ENCODE peak calls at places on chromosomes 1 and 21, in four cellular contexts. W, X, I and O are unnamed samples.

GRCh38 chr1:63651110-63651776 is 58.0 kb downstream of the PGM1 start:
- DNase-seq in W (no peak), X (no peak), I (no peak), O (no peak)

GRCh38 chr1:43986712-43987111 is 4.7 kb upstream of the CCDC24 start:
- DNase-seq in W (no peak), X (no peak), I (no peak), O (no peak)

GRCh38 chr21:28018741-28019669 is 973.7 kb downstream of the LTN1 start:
- DNase-seq in W (no peak), X (peak; percentile 70), I (peak; percentile 17), O (peak; percentile 7)

GRCh38 chr1:53465023-53465957 is 6.1 kb downstream of the DMRTB1 start:
- DNase-seq in W (no peak), X (no peak), I (no peak), O (no peak)

GRCh38 chr1:159851386-159851785 is 11.1 kb downstream of the VSIG8 start:
- DNase-seq in W (no peak), X (peak; percentile 67), I (no peak), O (no peak)

GRCh38 chr1:53956308-53957168 is 10.4 kb downstream of the LRRC42 start:
- DNase-seq in W (no peak), X (no peak), I (no peak), O (peak; percentile 30)

GRCh38 chr1:11649237-11649623 is 5.0 kb downstream of the FBXO2 start:
- DNase-seq in W (no peak), X (no peak), I (no peak), O (no peak)

GRCh38 chr1:41811051-41811795 is 107.5 kb downstream of the HIVEP3 start:
- DNase-seq in W (no peak), X (peak; percentile 90), I (no peak), O (no peak)

GRCh38 chr1:155167166-155168104 is 5.7 kb downstream of the KRTCAP2 start:
- DNase-seq in W (peak; percentile 89), X (peak; percentile 96), I (peak; percentile 90), O (peak; percentile 94)

GRCh38 chr1:62391369-62391971 is 45.4 kb upstream of the USP1 start:
- DNase-seq in W (peak; percentile 26), X (peak; percentile 86), I (no peak), O (peak; percentile 43)

GRCh38 chr1:73106931-73107330 is 824.6 kb upstream of the NEGR1 start:
- DNase-seq in W (no peak), X (no peak), I (no peak), O (no peak)

GRCh38 chr1:155177192-155177917 is 3.7 kb downstream of the TRIM46 start:
- DNase-seq in W (no peak), X (peak; percentile 39), I (no peak), O (peak; percentile 5)

GRCh38 chr1:186915555-186915954 is 86.8 kb downstream of the PLA2G4A start:
- DNase-seq in W (no peak), X (no peak), I (no peak), O (no peak)

GRCh38 chr21:38300180-38300579 is 43.4 kb downstream of the KCNJ15 start:
- DNase-seq in W (no peak), X (no peak), I (no peak), O (no peak)

GRCh38 chr1:215007880-215008279 is 74.7 kb upstream of the KCNK2 start:
- DNase-seq in W (no peak), X (no peak), I (no peak), O (no peak)

GRCh38 chr1:31412732-31413404 is at the start of gene SERINC2:
- DNase-seq in W (no peak), X (no peak), I (no peak), O (no peak)

GRCh38 chr1:67431156-67431765 is 1.1 kb upstream of the SERBP1 start:
- DNase-seq in W (no peak), X (peak; percentile 56), I (no peak), O (no peak)

GRCh38 chr1:41514381-41514780 is 29.9 kb upstream of the EDN2 start:
- DNase-seq in W (no peak), X (no peak), I (no peak), O (no peak)

GRCh38 chr1:21508580-21509350 is 458 bp upstream of the ALPL start:
- DNase-seq in W (no peak), X (peak; percentile 89), I (peak; percentile 77), O (peak; percentile 71)

GRCh38 chr1:4599951-4600481 is 54.4 kb upstream of the AJAP1 start:
- DNase-seq in W (no peak), X (no peak), I (no peak), O (no peak)

GRCh38 chr21:18782721-18783120 is 379.1 kb upstream of the TMPRSS15 start:
- DNase-seq in W (no peak), X (no peak), I (no peak), O (no peak)

GRCh38 chr1:175742790-175743459 is 470 bp downstream of the TNR start:
- DNase-seq in W (no peak), X (peak; percentile 53), I (no peak), O (peak; percentile 23)

GRCh38 chr21:34690041-34690792 is 21.4 kb downstream of the CLIC6 start:
- DNase-seq in W (peak; percentile 66), X (no peak), I (no peak), O (no peak)

GRCh38 chr1:182113879-182114626 is 52.5 kb upstream of the ZNF648 start:
- DNase-seq in W (no peak), X (no peak), I (no peak), O (no peak)

GRCh38 chr1:225253784-225254183 is 174.1 kb downstream of the LBR start:
- DNase-seq in W (no peak), X (no peak), I (no peak), O (no peak)

DNA sequence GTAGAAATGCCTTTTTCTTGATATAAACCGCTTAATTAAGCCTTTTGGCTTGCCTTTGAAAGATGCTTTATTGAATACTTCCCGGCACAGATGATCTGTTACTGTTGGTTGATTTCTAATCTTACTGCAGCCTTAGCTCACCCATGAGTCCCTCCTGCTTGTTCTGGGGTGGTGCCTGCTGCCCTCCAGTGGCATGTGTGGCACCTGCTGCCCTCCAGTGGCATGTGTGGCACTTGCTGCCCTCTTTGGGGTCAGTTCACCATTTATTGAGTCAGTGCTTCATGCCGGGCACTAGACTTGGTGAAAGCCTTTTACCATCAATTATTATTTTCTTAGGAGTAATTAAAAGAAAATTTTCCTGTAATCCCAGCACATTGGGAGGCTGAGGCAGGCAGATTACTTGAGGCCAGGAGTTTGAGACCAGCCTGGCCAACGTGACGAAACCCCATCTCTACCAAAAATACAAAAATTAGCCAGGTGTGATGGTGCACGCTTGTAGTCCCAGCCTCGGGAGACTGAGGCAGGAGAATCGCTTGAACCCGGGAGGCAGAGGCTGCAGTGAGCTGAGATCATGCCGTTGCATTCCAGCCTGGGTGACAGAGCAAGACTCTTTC is 54.3 kb downstream of the ADARB1 start:
- DNase-seq in W (peak; percentile 53), X (peak; percentile 86), I (peak; percentile 75), O (no peak)
- H3K4me1 ChIP-seq in W (peaks cover 15% of the 10 kb centered on the region), X (no peaks in the 10 kb centered on the region), I (peaks cover 51% of the 10 kb centered on the region), O (no peaks in the 10 kb centered on the region)

GRCh38 chr1:114258074-114258473 is 104.4 kb upstream of the SYT6 start:
- DNase-seq in W (no peak), X (no peak), I (no peak), O (no peak)
- H3K27me3 ChIP-seq in W (peaks cover 26% of the 10 kb centered on the region), X (no peaks in the 10 kb centered on the region), I (no peaks in the 10 kb centered on the region), O (no peaks in the 10 kb centered on the region)

GRCh38 chr1:201710632-201711031 is 118.3 kb upstream of the IPO9 start:
- DNase-seq in W (no peak), X (no peak), I (no peak), O (no peak)
- H3K4me1 ChIP-seq in W (peaks cover 39% of the 10 kb centered on the region), X (peaks cover 4% of the 10 kb centered on the region), I (peaks cover 65% of the 10 kb centered on the region), O (peaks cover 4% of the 10 kb centered on the region)

GRCh38 chr21:42781981-42782722 is 97.2 kb downstream of the WDR4 start:
- DNase-seq in W (no peak), X (no peak), I (no peak), O (no peak)
- H3K27me3 ChIP-seq in W (peaks cover 5% of the 10 kb centered on the region), X (no peaks in the 10 kb centered on the region), I (no peaks in the 10 kb centered on the region), O (peaks cover 6% of the 10 kb centered on the region)

DNA sequence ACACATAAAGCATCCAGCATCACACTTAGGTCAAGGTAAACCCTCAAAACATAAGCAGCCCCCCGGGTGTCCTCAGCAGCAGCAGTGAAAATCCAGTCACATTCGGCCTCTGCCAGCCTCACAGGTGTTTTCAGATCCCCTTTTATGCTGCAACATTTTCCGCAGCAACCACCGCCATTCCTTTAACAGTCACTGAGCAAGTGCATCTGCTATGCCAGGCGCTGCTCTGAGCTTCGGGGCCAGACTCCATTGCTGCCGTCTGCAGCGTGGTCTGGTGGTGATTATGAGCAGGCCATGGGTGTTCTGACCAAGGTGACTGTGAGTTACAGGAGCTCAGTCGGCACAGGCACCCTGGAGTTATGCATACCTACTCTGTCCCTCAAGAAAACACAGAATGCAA is 4.5 kb downstream of the URB1 start:
- DNase-seq in W (no peak), X (no peak), I (no peak), O (no peak)
- H3K4me1 ChIP-seq in W (peaks cover 17% of the 10 kb centered on the region), X (peaks cover 21% of the 10 kb centered on the region), I (peaks cover 32% of the 10 kb centered on the region), O (no peaks in the 10 kb centered on the region)

GRCh38 chr1:177360791-177361190 is 190.0 kb downstream of the BRINP2 start:
- DNase-seq in W (no peak), X (no peak), I (no peak), O (no peak)

GRCh38 chr1:177351361-177352108 is 180.8 kb downstream of the BRINP2 start:
- DNase-seq in W (no peak), X (no peak), I (no peak), O (no peak)

GRCh38 chr1:177354247-177354646 is 183.5 kb downstream of the BRINP2 start:
- DNase-seq in W (no peak), X (no peak), I (no peak), O (no peak)

DNA sequence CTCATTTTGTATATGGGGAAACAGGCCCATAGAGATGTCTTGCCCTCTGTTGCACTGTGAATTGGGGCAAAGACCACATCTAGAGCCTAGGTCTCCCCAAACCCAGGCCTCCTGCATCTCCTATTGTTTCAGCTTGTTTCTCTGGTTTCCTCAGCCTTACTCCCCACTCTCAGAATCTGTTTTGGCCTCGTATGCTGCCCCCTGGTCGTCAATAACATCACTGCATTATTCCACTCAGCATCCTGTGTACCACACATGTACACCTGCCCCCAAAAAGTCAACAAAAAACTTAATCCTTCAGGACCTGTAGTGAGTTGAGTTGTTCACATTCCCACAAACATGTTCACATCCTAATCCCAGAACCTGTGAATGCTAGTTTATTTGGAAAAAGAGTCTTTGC is 184.8 kb downstream of the BRINP2 start:
- DNase-seq in W (no peak), X (peak; percentile 71), I (no peak), O (no peak)
- H3K27me3 ChIP-seq in W (peaks cover 12% of the 10 kb centered on the region), X (no peaks in the 10 kb centered on the region), I (no peaks in the 10 kb centered on the region), O (no peaks in the 10 kb centered on the region)

DNA sequence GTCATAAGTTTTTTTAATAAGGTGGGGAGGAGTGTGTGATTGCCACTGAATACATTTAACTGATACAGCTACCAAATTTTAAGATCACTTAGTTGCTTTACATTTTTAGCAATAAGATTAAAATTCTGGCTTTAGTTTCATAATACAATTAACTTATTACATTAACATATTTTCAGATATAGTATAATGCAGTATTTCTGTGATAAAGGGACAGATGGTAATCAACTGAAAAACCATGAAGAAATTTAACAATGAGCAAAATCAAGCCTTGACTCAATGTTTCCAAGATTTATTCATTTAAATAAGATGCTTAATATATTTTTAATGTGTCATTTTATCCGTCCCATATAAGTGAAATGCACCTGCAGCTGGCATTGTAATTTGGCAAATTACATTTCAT is 4.0 kb downstream of the TOMM20 start:
- DNase-seq in W (no peak), X (no peak), I (no peak), O (no peak)
- H3K4me1 ChIP-seq in W (peaks cover 10% of the 10 kb centered on the region), X (peaks cover 41% of the 10 kb centered on the region), I (peaks cover 36% of the 10 kb centered on the region), O (peaks cover 15% of the 10 kb centered on the region)